ENCODE peak calls at places on chromosomes 5 and 9, in five cellular contexts. One of them, this sample, is unnamed.

GRCh38 chr5:14316471-14316870 is 173.3 kb downstream of the TRIO start:
- DNase-seq in A549: no peak
- DNase-seq in ovary: peak
- DNase-seq in H1: no peak
- DNase-seq in tibial nerve: no peak
- DNase-seq in this sample: peak

GRCh38 chr5:5592541-5592940 is 170.1 kb downstream of the ICE1 start:
- DNase-seq in A549: no peak
- DNase-seq in ovary: no peak
- DNase-seq in H1: no peak
- DNase-seq in tibial nerve: no peak
- DNase-seq in this sample: no peak

GRCh38 chr9:18526686-18527085 is 52.7 kb downstream of the ADAMTSL1 start:
- DNase-seq in A549: no peak
- DNase-seq in ovary: no peak
- DNase-seq in H1: no peak
- DNase-seq in tibial nerve: no peak
- DNase-seq in this sample: no peak

GRCh38 chr5:123881791-123882244 is 369.8 kb downstream of the CSNK1G3 start:
- DNase-seq in A549: no peak
- DNase-seq in ovary: no peak
- DNase-seq in H1: no peak
- DNase-seq in tibial nerve: no peak
- DNase-seq in this sample: no peak

GRCh38 chr5:994272-994607 is 14.4 kb upstream of the NKD2 start:
- DNase-seq in A549: no peak
- DNase-seq in ovary: no peak
- DNase-seq in H1: no peak
- DNase-seq in tibial nerve: no peak
- DNase-seq in this sample: no peak

GRCh38 chr9:114718801-114719221 is 36.8 kb upstream of the TEX48 start:
- DNase-seq in A549: peak
- DNase-seq in ovary: no peak
- DNase-seq in H1: no peak
- DNase-seq in tibial nerve: no peak
- DNase-seq in this sample: peak

GRCh38 chr9:81521892-81522291 is 167.5 kb downstream of the TLE1 start:
- DNase-seq in A549: no peak
- DNase-seq in ovary: no peak
- DNase-seq in H1: no peak
- DNase-seq in tibial nerve: no peak
- DNase-seq in this sample: no peak

GRCh38 chr5:154674029-154674428 is 81.1 kb upstream of the LARP1 start:
- DNase-seq in A549: no peak
- DNase-seq in ovary: no peak
- DNase-seq in H1: no peak
- DNase-seq in tibial nerve: no peak
- DNase-seq in this sample: no peak

GRCh38 chr5:36279054-36279698 is 22.5 kb downstream of the RANBP3L start:
- DNase-seq in A549: no peak
- DNase-seq in ovary: no peak
- DNase-seq in H1: no peak
- DNase-seq in tibial nerve: no peak
- DNase-seq in this sample: no peak

GRCh38 chr5:91283899-91284298 is 99.2 kb downstream of the ARRDC3 start:
- DNase-seq in A549: peak
- DNase-seq in ovary: no peak
- DNase-seq in H1: no peak
- DNase-seq in tibial nerve: peak
- DNase-seq in this sample: no peak

GRCh38 chr5:137750436-137750835 is 3.7 kb downstream of the HNRNPA0 start:
- DNase-seq in A549: no peak
- DNase-seq in ovary: no peak
- DNase-seq in H1: no peak
- DNase-seq in tibial nerve: no peak
- DNase-seq in this sample: no peak

GRCh38 chr5:145479862-145480261 is 355.3 kb downstream of the PRELID2 start:
- DNase-seq in A549: no peak
- DNase-seq in ovary: no peak
- DNase-seq in H1: no peak
- DNase-seq in tibial nerve: no peak
- DNase-seq in this sample: no peak

GRCh38 chr5:9608093-9608492 is 22.1 kb downstream of the TAS2R1 start:
- DNase-seq in A549: no peak
- DNase-seq in ovary: no peak
- DNase-seq in H1: no peak
- DNase-seq in tibial nerve: no peak
- DNase-seq in this sample: no peak

GRCh38 chr9:2253814-2254550 is 238.8 kb downstream of the SMARCA2 start:
- DNase-seq in A549: no peak
- DNase-seq in ovary: no peak
- DNase-seq in H1: no peak
- DNase-seq in tibial nerve: no peak
- DNase-seq in this sample: no peak

GRCh38 chr9:2242778-2243395 is 227.7 kb downstream of the SMARCA2 start:
- DNase-seq in A549: no peak
- DNase-seq in ovary: peak
- DNase-seq in H1: no peak
- DNase-seq in tibial nerve: no peak
- DNase-seq in this sample: no peak

GRCh38 chr9:2243666-2244555 is 228.8 kb downstream of the SMARCA2 start:
- DNase-seq in A549: no peak
- DNase-seq in ovary: no peak
- DNase-seq in H1: no peak
- DNase-seq in tibial nerve: no peak
- DNase-seq in this sample: no peak

GRCh38 chr9:2248768-2249167 is 233.6 kb downstream of the SMARCA2 start:
- DNase-seq in A549: peak
- DNase-seq in ovary: no peak
- DNase-seq in H1: no peak
- DNase-seq in tibial nerve: no peak
- DNase-seq in this sample: no peak
- TF ChIP-seq EP300 in A549: no peak
- TF ChIP-seq EP300 in ovary: no peak
- TF ChIP-seq EP300 in H1: no peak
- TF ChIP-seq EP300 in tibial nerve: no peak
- TF ChIP-seq EP300 in this sample: no peak

DNA sequence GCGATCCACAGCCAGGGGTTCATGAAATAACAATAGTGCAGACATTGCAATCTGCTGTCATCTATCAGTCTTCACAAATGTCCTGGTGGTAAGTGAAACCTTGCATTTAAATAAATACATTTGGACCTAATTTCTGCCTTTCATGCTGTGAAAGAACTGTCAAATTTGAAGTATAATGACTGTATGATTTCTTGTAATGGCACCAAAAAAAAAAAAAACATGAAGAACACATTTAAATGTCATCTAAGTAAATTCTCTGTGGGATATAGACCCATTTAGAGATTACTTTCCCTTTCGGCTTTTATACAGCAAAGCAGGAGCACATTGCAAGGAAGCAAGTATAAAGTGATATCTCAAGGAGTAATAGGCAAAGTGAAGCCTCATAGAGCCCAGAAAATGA is 431.5 kb upstream of the SGCD start:
- DNase-seq in A549: no peak
- DNase-seq in ovary: no peak
- DNase-seq in H1: no peak
- DNase-seq in tibial nerve: no peak
- DNase-seq in this sample: no peak
- TF ChIP-seq EP300 in A549: no peak
- TF ChIP-seq EP300 in ovary: no peak
- TF ChIP-seq EP300 in H1: no peak
- TF ChIP-seq EP300 in tibial nerve: no peak
- TF ChIP-seq EP300 in this sample: no peak

GRCh38 chr9:1535051-1535450 is 480.1 kb upstream of the SMARCA2 start:
- DNase-seq in A549: no peak
- DNase-seq in ovary: no peak
- DNase-seq in H1: no peak
- DNase-seq in tibial nerve: no peak
- DNase-seq in this sample: no peak
- TF ChIP-seq EP300 in A549: no peak
- TF ChIP-seq EP300 in ovary: no peak
- TF ChIP-seq EP300 in H1: no peak
- TF ChIP-seq EP300 in tibial nerve: no peak
- TF ChIP-seq EP300 in this sample: no peak

GRCh38 chr5:167063788-167064187 is 1227.7 kb upstream of the WWC1 start:
- DNase-seq in A549: no peak
- DNase-seq in ovary: no peak
- DNase-seq in H1: no peak
- DNase-seq in tibial nerve: no peak
- DNase-seq in this sample: no peak

GRCh38 chr5:167061695-167062094 is 1229.8 kb upstream of the WWC1 start:
- DNase-seq in A549: no peak
- DNase-seq in ovary: no peak
- DNase-seq in H1: no peak
- DNase-seq in tibial nerve: no peak
- DNase-seq in this sample: no peak

GRCh38 chr5:167064199-167064811 is 1227.1 kb upstream of the WWC1 start:
- DNase-seq in A549: no peak
- DNase-seq in ovary: no peak
- DNase-seq in H1: no peak
- DNase-seq in tibial nerve: no peak
- DNase-seq in this sample: no peak

DNA sequence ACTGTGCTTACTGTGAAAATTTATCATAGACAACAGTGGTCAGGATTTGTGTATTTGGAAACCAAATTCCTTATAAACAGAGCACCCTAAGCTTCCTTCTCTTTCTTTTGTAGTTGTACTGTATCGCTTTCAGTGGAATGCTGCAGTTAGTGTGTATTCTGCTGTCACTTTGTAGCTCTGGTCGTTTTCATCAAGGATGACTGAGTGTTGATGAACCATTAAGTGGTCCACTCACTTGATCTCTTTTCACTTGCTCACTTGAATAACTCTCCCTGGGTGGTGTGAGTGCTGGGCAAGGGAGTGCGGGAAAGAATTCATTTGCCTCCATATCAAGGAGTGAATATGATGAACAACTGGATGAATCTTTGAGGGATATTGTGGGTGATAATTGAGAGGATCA is 1225.7 kb upstream of the WWC1 start:
- DNase-seq in A549: no peak
- DNase-seq in ovary: no peak
- DNase-seq in H1: no peak
- DNase-seq in tibial nerve: no peak
- DNase-seq in this sample: no peak
- TF ChIP-seq EP300 in A549: no peak
- TF ChIP-seq EP300 in ovary: no peak
- TF ChIP-seq EP300 in H1: no peak
- TF ChIP-seq EP300 in tibial nerve: no peak
- TF ChIP-seq EP300 in this sample: no peak